ENCODE peak calls at places on chromosome 15, in five cellular contexts. K, R, Z, T and F are unnamed samples.

GRCh38 chr15:47409038-47409437 is 308.3 kb upstream of the SEMA6D start:
- DNase-seq in Z (no peak), K (no peak), T (no peak), R (no peak), F (no peak)

GRCh38 chr15:39269821-39270220 is 311.1 kb upstream of the THBS1 start:
- DNase-seq in R (no peak), T (no peak), Z (no peak), K (peak; percentile 51), F (no peak)

GRCh38 chr15:78418681-78419080 is 19.3 kb upstream of the IREB2 start:
- DNase-seq in Z (no peak), K (peak; percentile 54), T (no peak), R (no peak), F (no peak)

GRCh38 chr15:72196409-72197044 is 1.1 kb downstream of the GRAMD2A start:
- DNase-seq in R (no peak), T (no peak), K (no peak), Z (no peak), F (no peak)

GRCh38 chr15:90029024-90029423 is 27.9 kb downstream of the ZNF710 start:
- DNase-seq in R (no peak), T (no peak), K (peak; percentile 72), Z (no peak), F (no peak)

GRCh38 chr15:74906193-74906449 is 530 bp downstream of the FAM219B start:
- DNase-seq in T (no peak), K (no peak), R (no peak), Z (peak; percentile 63), F (no peak)

GRCh38 chr15:90934949-90935751 is at the start of gene UNC45A:
- DNase-seq in T (peak; percentile 60), Z (peak; percentile 98), K (peak; percentile 78), R (peak; percentile 96), F (peak; percentile 97)

GRCh38 chr15:26772588-26773484 is at the start of gene GABRB3:
- DNase-seq in K (no peak), Z (peak; percentile 86), R (no peak), T (no peak), F (no peak)

GRCh38 chr15:86654501-86654900 is 574.8 kb downstream of the AGBL1 start:
- DNase-seq in Z (no peak), R (no peak), K (no peak), T (no peak), F (no peak)

GRCh38 chr15:97200161-97200560 is 760.3 kb upstream of the ARRDC4 start:
- DNase-seq in T (no peak), K (no peak), R (no peak), Z (no peak), F (no peak)

GRCh38 chr15:60004846-60005351 is 788 bp downstream of the FOXB1 start:
- DNase-seq in K (no peak), T (no peak), R (no peak), Z (no peak), F (no peak)
- TF ChIP-seq POLR2AphosphoS5 in K (no peak), T (no peak), R (no peak), Z (no peak), F (no peak)

DNA sequence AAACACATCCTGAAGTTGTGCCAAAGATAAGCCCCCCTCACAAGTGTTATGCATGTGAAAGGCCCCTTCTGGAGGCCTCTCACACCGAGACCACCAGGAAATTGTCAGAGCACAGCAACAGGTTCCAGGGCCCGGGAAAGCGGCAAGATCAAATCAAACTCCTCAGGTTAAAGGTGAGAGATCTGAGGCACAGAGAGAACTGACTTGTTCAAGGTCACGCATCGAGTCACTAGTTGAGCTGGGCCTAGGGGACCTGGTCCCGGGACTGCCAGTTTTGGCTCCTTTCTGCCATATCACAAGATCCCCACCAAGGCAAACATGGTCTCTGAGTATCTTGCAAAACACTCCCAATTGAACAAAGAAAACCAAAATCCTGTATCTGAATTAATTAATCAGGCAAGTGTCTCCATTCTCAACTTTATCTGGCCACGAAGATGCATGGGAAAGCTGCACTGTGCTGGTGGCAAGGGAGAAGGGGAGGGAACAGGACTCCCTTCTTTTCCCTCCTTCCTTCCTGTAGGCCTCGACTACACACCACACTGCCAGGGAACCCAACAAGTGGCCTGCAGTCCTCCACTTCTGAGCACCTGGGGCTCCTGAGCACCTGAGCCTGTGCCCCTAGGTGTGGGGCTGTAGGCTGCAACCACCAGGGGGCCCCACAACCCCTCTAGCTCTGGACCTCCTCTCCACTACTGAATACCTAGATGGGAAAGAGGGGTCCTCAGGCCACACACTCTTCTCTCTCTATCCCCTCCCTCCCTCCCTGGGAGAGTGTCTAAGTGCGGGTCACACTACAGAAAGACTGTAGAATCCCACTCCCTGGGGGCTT is 37.3 kb downstream of the ANP32A start:
- DNase-seq in Z (peak; percentile 82), R (peak; percentile 60), T (no peak), K (peak; percentile 19), F (peak; percentile 53)
- TF ChIP-seq TAF1 in Z (no peak), R (no peak), T (no peak), K (no peak), F (no peak)

GRCh38 chr15:100602064-100602821 is at the start of the genes ASB7 and LINS1:
- DNase-seq in R (peak; percentile 68), K (peak; percentile 100), Z (peak; percentile 95), T (peak; percentile 100), F (peak; percentile 77)
- TF ChIP-seq POLR2AphosphoS5 in R (no peak), K (peak; percentile 66), Z (peak; percentile 13), T (peak; percentile 48), F (no peak)

GRCh38 chr15:29134239-29134638 is 135.4 kb downstream of the NSMCE3 start:
- DNase-seq in Z (no peak), K (no peak), T (no peak), R (no peak), F (no peak)

GRCh38 chr15:29133791-29134190 is 135.8 kb downstream of the NSMCE3 start:
- DNase-seq in T (no peak), R (no peak), K (no peak), Z (no peak), F (no peak)

GRCh38 chr15:29134641-29135071 is 135.0 kb downstream of the NSMCE3 start:
- DNase-seq in T (no peak), Z (no peak), R (no peak), K (no peak), F (no peak)

GRCh38 chr15:29135702-29136426 is 133.8 kb downstream of the NSMCE3 start:
- DNase-seq in Z (no peak), K (no peak), R (no peak), T (no peak), F (no peak)

DNA sequence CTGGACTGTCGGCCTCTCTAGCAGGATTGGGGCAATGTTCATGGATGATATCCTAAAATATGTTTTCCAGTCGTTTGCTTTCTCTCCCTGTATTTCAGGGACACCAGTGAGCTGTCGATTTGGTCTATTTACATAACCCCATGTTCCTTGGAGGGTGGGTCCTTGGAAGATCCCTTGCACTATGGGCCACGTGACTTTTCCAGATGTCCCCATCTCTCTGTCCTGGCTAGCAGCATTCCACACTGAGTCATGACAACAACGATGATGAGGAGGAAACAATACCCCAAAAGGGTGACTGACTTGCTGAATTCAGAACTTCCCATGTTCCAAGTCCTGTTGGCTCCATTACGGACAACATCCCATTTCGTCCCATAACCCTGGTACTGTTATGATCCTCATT is 134.4 kb downstream of the NSMCE3 start:
- DNase-seq in T (no peak), K (no peak), Z (no peak), R (no peak), F (no peak)
- TF ChIP-seq TAF1 in T (no peak), K (no peak), Z (no peak), R (no peak), F (no peak)

GRCh38 chr15:57656434-57656833 is 50.1 kb upstream of the POLR2M start:
- DNase-seq in Z (no peak), K (no peak), T (no peak), R (no peak), F (no peak)
- TF ChIP-seq POLR2AphosphoS5 in Z (no peak), K (no peak), T (no peak), R (no peak), F (no peak)

GRCh38 chr15:94336817-94337537 is 105.6 kb downstream of the MCTP2 start:
- DNase-seq in K (peak; percentile 86), T (no peak), Z (no peak), R (no peak), F (no peak)
- TF ChIP-seq TAF1 in K (no peak), T (no peak), Z (no peak), R (no peak), F (no peak)

GRCh38 chr15:55683366-55683765 is 59.6 kb downstream of the PRTG start:
- DNase-seq in R (no peak), Z (no peak), T (no peak), K (no peak), F (no peak)
- TF ChIP-seq POLR2AphosphoS5 in R (no peak), Z (no peak), T (no peak), K (no peak), F (no peak)